ENCODE peak calls at places on chromosomes 16 and 17, in four cellular contexts. J is type B pancreatic cell, W is glutamatergic neuron, D is GOT3. G is an unnamed sample.

GRCh38 chr16:11253995-11254912 is 1.8 kb downstream of the SOCS1 start:
- DNase-seq in J (no peak), W (no peak), D (no peak), G (no peak)

GRCh38 chr17:57849163-57849873 is 526 bp downstream of the MRPS23 start:
- DNase-seq in J (no peak), W (no peak), D (no peak), G (no peak)

GRCh38 chr16:83744521-83744981 is 63.2 kb upstream of the HSBP1 start:
- DNase-seq in J (no peak), W (no peak), D (no peak), G (no peak)

GRCh38 chr16:4668313-4668960 is 24.9 kb upstream of the NUDT16L1 start:
- DNase-seq in J (no peak), W (no peak), D (no peak), G (no peak)

GRCh38 chr16:62041401-62041800 is 5.2 kb upstream of the CDH8 start:
- DNase-seq in J (no peak), W (peak; percentile 27), D (no peak), G (no peak)

GRCh38 chr17:52201764-52202571 is 43.5 kb upstream of the CA10 start:
- DNase-seq in J (no peak), W (no peak), D (no peak), G (no peak)

GRCh38 chr17:32264140-32264799 is 1.4 kb upstream of the RHBDL3 start:
- DNase-seq in J (no peak), W (peak; percentile 54), D (no peak), G (no peak)

GRCh38 chr16:48597563-48598392 is 12.2 kb downstream of the N4BP1 start:
- DNase-seq in J (no peak), W (no peak), D (no peak), G (no peak)

GRCh38 chr16:68214726-68215125 is 21.2 kb downstream of the ESRP2 start:
- DNase-seq in J (no peak), W (no peak), D (no peak), G (no peak)

GRCh38 chr17:78888911-78889496 is 14.0 kb downstream of the CEP295NL start:
- DNase-seq in J (no peak), W (no peak), D (no peak), G (no peak)

GRCh38 chr17:54891176-54891821 is 9.4 kb upstream of the TOM1L1 start:
- DNase-seq in J (no peak), W (peak; percentile 22), D (no peak), G (no peak)

GRCh38 chr17:65772989-65773388 is 211.5 kb upstream of the AXIN2 start:
- DNase-seq in J (no peak), W (no peak), D (no peak), G (no peak)

GRCh38 chr16:75121949-75122568 is 5.5 kb upstream of the LDHD start:
- DNase-seq in J (no peak), W (no peak), D (no peak), G (no peak)

GRCh38 chr16:30028438-30029093 is 2.5 kb downstream of the TLCD3B start:
- DNase-seq in J (no peak), W (no peak), D (no peak), G (no peak)

GRCh38 chr17:64741924-64742670 is 80.0 kb upstream of the SMURF2 start:
- DNase-seq in J (peak; percentile 22), W (no peak), D (no peak), G (no peak)

GRCh38 chr17:76252040-76252954 is 12.0 kb upstream of the RNF157 start:
- DNase-seq in J (no peak), W (no peak), D (peak; percentile 68), G (no peak)